ENCODE peak calls at places on chromosomes 4 and X, in five cellular contexts. U is HCT116, X is A549, E is upper lobe of left lung, Q is body of pancreas. K is an unnamed sample.

GRCh38 chrX:64093761-64094160 is 111.7 kb downstream of the AMER1 start:
- DNase-seq in U (no peak), X (peak; percentile 0), Q (no peak), E (no peak), K (no peak)

GRCh38 chr4:1260418-1261106 is 11.6 kb upstream of the CTBP1 start:
- DNase-seq in X (no peak), E (no peak), Q (no peak), U (no peak), K (no peak)

GRCh38 chr4:86934147-86934771 is 552 bp upstream of the AFF1 start:
- DNase-seq in Q (no peak), E (no peak), X (no peak), U (no peak), K (no peak)

GRCh38 chr4:38275331-38275821 is 315.2 kb downstream of the PTTG2 start:
- DNase-seq in X (peak; percentile 5), U (peak; percentile 37), E (peak; percentile 87), Q (no peak), K (no peak)

GRCh38 chr4:48138936-48139335 is 4.9 kb upstream of the TXK start:
- DNase-seq in U (no peak), Q (no peak), E (no peak), X (no peak), K (no peak)

GRCh38 chr4:180103794-180104193 is 2139.4 kb upstream of the TENM3 start:
- DNase-seq in E (no peak), U (no peak), Q (no peak), X (no peak), K (no peak)

GRCh38 chrX:154372612-154373022 is 1.8 kb downstream of the FLNA start:
- DNase-seq in E (no peak), U (no peak), Q (no peak), X (peak; percentile 76), K (no peak)

GRCh38 chrX:132426695-132427281 is 62.0 kb downstream of the MBNL3 start:
- DNase-seq in U (no peak), Q (no peak), E (no peak), X (no peak), K (no peak)

GRCh38 chr4:17030543-17030942 is 132.1 kb upstream of the LDB2 start:
- DNase-seq in Q (no peak), U (peak; percentile 59), E (no peak), X (peak; percentile 25), K (no peak)

GRCh38 chrX:101347859-101348451 is 587 bp downstream of the TIMM8A start:
- DNase-seq in U (no peak), E (no peak), Q (no peak), X (peak; percentile 5), K (no peak)

GRCh38 chr4:128862608-128863313 is 53.3 kb downstream of the JADE1 start:
- DNase-seq in U (no peak), E (no peak), Q (no peak), X (peak; percentile 16), K (no peak)

GRCh38 chrX:28847423-28847822 is 260.2 kb downstream of the IL1RAPL1 start:
- DNase-seq in E (no peak), U (peak; percentile 67), Q (no peak), X (peak; percentile 14), K (no peak)

GRCh38 chr4:2671267-2671895 is 84.8 kb downstream of the TNIP2 start:
- DNase-seq in X (no peak), Q (no peak), E (no peak), U (no peak), K (no peak)

GRCh38 chr4:8322794-8323704 is 53.5 kb downstream of the HTRA3 start:
- DNase-seq in U (no peak), Q (no peak), E (no peak), X (no peak), K (no peak)

GRCh38 chr4:165723051-165723805 is 149.8 kb upstream of the TLL1 start:
- DNase-seq in U (no peak), X (no peak), Q (no peak), E (no peak), K (no peak)

GRCh38 chr4:119170195-119170594 is 34.6 kb downstream of the MYOZ2 start:
- DNase-seq in E (no peak), X (no peak), U (no peak), Q (no peak), K (no peak)

GRCh38 chrX:49133759-49134158 is 10.2 kb upstream of the GPKOW start:
- DNase-seq in U (no peak), Q (no peak), X (no peak), E (no peak), K (no peak)

GRCh38 chr4:184347251-184348239 is 126.8 kb downstream of the IRF2 start:
- DNase-seq in E (peak; percentile 67), U (no peak), Q (peak; percentile 67), X (peak; percentile 13), K (no peak)

GRCh38 chrX:2647627-2648026 is 43.5 kb upstream of the CD99 start:
- DNase-seq in Q (no peak), U (no peak), E (no peak), X (no peak), K (no peak)

GRCh38 chr4:168291242-168291641 is 27.3 kb downstream of the DDX60 start:
- DNase-seq in U (no peak), Q (no peak), E (no peak), X (no peak), K (no peak)

GRCh38 chr4:158056689-158057245 is 116.1 kb downstream of the GASK1B start:
- DNase-seq in E (no peak), U (no peak), Q (no peak), X (no peak), K (no peak)

GRCh38 chr4:118936406-118936805 is 47.8 kb downstream of the SYNPO2 start:
- DNase-seq in E (no peak), U (no peak), Q (no peak), X (no peak), K (no peak)

GRCh38 chrX:104324461-104324860 is 69.7 kb upstream of the ESX1 start:
- DNase-seq in E (no peak), Q (no peak), X (no peak), U (no peak), K (no peak)

GRCh38 chr4:181140037-181140603 is 1103.1 kb upstream of the TENM3 start:
- DNase-seq in E (no peak), U (no peak), X (no peak), Q (no peak), K (no peak)
- TF ChIP-seq POLR2A in E (no peak), U (no peak), X (no peak), Q (no peak), K (no peak)

DNA sequence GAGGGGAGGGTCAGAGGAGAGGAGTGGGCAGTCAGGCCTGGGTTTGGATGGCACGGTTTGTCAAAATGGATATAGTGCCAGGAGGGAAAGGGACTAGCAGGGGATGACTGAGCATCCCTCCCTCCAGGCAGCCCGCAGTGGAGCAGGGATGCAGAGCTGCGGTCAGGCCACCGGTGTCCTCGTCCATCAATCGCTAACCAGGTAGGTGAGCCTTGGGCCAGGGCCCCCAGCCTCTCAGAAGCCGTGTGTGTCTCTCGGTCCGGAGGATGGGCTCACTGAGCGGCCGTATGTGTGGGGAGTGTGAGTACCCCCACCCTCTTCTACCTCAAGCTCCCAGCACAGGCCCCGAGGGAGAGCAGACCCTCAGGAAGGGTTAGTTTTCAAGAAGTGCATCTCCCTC is 538 bp upstream of the CYTL1 start:
- DNase-seq in X (no peak), U (no peak), Q (no peak), E (no peak), K (no peak)
- TF ChIP-seq POLR2A in X (no peak), U (no peak), Q (no peak), E (no peak), K (no peak)

DNA sequence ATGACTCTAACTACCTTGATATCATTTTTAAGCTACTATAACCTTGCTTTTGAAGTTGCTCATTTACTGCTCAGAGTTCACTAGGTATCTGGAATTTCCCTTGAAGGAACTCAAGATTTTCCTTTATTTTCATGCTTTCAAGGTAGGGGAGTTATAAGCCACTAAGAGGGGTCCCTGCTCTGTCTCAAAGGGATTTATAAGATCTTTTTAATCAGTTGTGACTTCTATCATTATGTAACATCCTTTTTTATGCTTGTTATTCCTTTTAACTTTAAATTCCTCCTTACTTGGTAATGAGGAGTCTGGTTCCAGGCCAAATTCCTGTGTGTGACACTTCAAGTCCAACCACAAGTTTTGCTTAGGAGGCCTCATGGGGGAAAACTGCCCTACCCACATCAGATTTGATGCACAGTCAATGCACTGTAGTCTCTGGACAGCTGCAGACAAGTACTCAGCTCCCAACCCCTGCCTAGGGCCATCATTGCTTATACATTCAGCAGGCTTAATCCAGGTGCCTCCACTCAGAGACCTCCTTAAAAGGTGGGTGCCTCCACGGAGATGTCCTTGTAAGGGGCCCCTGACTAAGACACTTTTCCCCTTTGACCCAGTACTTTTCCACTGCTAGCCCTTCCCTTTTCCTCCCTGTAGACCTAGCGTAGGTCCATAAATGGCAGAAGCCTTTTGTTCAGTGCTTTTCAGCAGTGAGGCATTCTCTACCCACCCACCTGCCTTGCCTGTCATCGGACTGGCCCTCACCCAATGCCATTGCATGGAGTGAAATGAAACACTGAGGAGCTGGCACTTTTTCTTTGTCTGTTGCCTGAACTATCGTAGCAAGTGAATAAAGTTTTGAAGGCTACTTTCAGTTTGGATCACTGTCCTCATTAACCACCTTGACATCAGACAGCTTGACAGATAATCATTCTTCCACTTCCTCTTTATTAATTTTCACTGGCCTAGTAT is 23.9 kb upstream of the PLK4 start:
- DNase-seq in U (no peak), Q (no peak), X (no peak), E (no peak), K (no peak)
- TF ChIP-seq POLR2A in U (no peak), Q (no peak), X (no peak), E (no peak), K (no peak)

DNA sequence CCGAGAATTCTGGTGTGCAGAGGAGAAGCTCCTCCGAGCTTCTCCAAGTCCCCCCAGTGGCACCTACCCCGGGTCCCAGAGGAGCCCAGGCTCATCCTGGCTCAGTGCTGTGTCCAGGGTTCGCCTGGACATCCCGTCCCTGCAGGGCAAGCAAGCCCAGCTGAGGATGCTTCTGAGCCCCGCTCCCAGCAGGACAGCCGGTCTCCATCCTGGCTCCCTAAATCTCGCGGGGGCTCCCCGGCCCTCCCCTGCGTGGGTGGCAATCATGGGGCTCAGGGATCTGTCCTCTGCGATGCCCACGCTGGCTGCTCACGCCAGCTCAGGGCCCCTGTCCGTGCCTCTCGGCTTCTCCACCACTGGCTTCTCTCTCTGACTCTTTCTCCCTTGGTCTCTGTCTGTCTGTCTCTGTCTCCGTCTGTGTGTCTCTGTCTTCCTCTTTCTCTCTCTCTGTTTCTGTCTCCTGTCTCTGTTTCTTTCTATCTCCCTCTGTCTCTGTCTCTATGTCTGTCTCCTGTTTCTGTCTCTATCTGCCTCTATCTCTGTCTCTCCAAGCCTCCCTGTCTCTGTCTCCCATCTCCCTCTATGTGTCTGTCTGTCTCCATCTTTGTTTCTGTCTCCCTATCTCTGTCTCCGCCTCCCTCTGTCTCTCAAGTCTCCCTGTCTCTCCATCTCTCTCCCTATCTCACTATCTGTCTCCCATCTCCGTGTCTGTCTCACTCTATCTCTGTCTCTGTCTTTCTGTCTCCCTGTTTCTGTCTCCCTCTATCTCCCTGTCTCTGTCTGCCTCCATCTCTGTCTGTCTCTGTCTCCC is 27.8 kb upstream of the SLC25A6 start:
- DNase-seq in X (no peak), Q (no peak), E (no peak), U (no peak), K (no peak)
- TF ChIP-seq POLR2A in X (no peak), Q (no peak), E (no peak), U (no peak), K (no peak)

K was measured in H54.